ENCODE peak calls at places on chromosomes 12 and 14, in ten cellular contexts. One of them, this sample, is unnamed.

GRCh38 chr12:53478865-53479264 is 20.4 kb downstream of the MAP3K12 start:
- DNase-seq in heart left ventricle: no peak
- DNase-seq in AG10803: no peak
- DNase-seq in astrocyte of the spinal cord: no peak
- DNase-seq in OCI-LY7: no peak
- DNase-seq in DND-41: no peak
- DNase-seq in WERI-Rb-1: no peak
- DNase-seq in HFF-Myc: no peak
- DNase-seq in ascending aorta: no peak
- DNase-seq in fibroblast of villous mesenchyme: no peak
- DNase-seq in this sample: no peak

GRCh38 chr14:35341454-35342159 is 49.4 kb downstream of the PSMA6 start:
- DNase-seq in heart left ventricle: peak
- DNase-seq in AG10803: peak
- DNase-seq in astrocyte of the spinal cord: peak
- DNase-seq in OCI-LY7: no peak
- DNase-seq in DND-41: peak
- DNase-seq in WERI-Rb-1: peak
- DNase-seq in HFF-Myc: no peak
- DNase-seq in ascending aorta: peak
- DNase-seq in fibroblast of villous mesenchyme: peak
- DNase-seq in this sample: no peak

GRCh38 chr14:21990116-21990515 is 316.5 kb upstream of the OR4E1 start:
- DNase-seq in heart left ventricle: no peak
- DNase-seq in AG10803: no peak
- DNase-seq in astrocyte of the spinal cord: no peak
- DNase-seq in OCI-LY7: peak
- DNase-seq in DND-41: no peak
- DNase-seq in WERI-Rb-1: no peak
- DNase-seq in HFF-Myc: no peak
- DNase-seq in ascending aorta: no peak
- DNase-seq in fibroblast of villous mesenchyme: no peak
- DNase-seq in this sample: no peak

GRCh38 chr12:25629341-25629740 is 76.3 kb upstream of the LMNTD1 start:
- DNase-seq in heart left ventricle: no peak
- DNase-seq in AG10803: no peak
- DNase-seq in astrocyte of the spinal cord: no peak
- DNase-seq in OCI-LY7: no peak
- DNase-seq in DND-41: no peak
- DNase-seq in WERI-Rb-1: no peak
- DNase-seq in HFF-Myc: no peak
- DNase-seq in ascending aorta: no peak
- DNase-seq in fibroblast of villous mesenchyme: no peak
- DNase-seq in this sample: no peak

GRCh38 chr14:31205681-31206535 is 1.7 kb downstream of the HECTD1 start:
- DNase-seq in heart left ventricle: no peak
- DNase-seq in AG10803: peak
- DNase-seq in astrocyte of the spinal cord: peak
- DNase-seq in OCI-LY7: peak
- DNase-seq in DND-41: no peak
- DNase-seq in WERI-Rb-1: peak
- DNase-seq in HFF-Myc: no peak
- DNase-seq in ascending aorta: no peak
- DNase-seq in fibroblast of villous mesenchyme: peak
- DNase-seq in this sample: peak

GRCh38 chr12:61853945-61854344 is 406.3 kb upstream of the USP15 start:
- DNase-seq in heart left ventricle: no peak
- DNase-seq in AG10803: no peak
- DNase-seq in astrocyte of the spinal cord: no peak
- DNase-seq in OCI-LY7: no peak
- DNase-seq in DND-41: no peak
- DNase-seq in WERI-Rb-1: no peak
- DNase-seq in HFF-Myc: no peak
- DNase-seq in ascending aorta: no peak
- DNase-seq in fibroblast of villous mesenchyme: no peak
- DNase-seq in this sample: no peak

GRCh38 chr12:9372202-9372601 is 164.0 kb upstream of the PZP start:
- DNase-seq in heart left ventricle: no peak
- DNase-seq in AG10803: peak
- DNase-seq in astrocyte of the spinal cord: no peak
- DNase-seq in OCI-LY7: peak
- DNase-seq in DND-41: no peak
- DNase-seq in WERI-Rb-1: no peak
- DNase-seq in HFF-Myc: no peak
- DNase-seq in ascending aorta: no peak
- DNase-seq in fibroblast of villous mesenchyme: peak
- DNase-seq in this sample: no peak

GRCh38 chr12:121872546-121873223 is 14.0 kb upstream of the HPD start:
- DNase-seq in heart left ventricle: no peak
- DNase-seq in AG10803: peak
- DNase-seq in astrocyte of the spinal cord: peak
- DNase-seq in OCI-LY7: no peak
- DNase-seq in DND-41: no peak
- DNase-seq in WERI-Rb-1: peak
- DNase-seq in HFF-Myc: peak
- DNase-seq in ascending aorta: no peak
- DNase-seq in fibroblast of villous mesenchyme: peak
- DNase-seq in this sample: peak

DNA sequence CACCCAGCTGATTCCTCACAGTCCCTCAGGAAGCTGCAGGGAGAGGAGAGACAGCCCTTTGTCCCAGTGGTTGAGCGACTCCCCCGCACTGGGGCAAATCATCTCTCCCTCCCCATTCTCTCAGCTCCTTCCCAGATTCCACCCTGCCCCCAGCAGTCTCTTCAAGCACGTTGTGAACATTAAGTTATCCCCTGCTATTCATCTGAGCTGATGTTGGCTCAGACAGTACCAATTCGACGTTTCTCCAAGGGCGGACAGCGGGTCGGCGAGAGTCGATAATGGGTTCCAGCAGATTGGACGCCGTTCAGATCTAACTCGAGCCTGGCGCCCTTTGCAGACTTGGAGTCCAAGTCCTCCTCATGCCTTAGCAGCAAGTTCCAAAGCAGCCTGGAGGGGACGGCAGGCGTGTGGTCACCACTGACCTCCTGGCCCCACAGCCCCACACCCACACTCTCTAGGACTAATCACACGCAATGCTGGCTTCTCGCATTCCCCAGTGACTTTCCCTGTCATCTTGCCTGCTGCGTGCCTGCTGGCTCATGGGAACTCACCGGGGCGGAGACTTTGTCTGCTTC is 245.9 kb downstream of the CHST11 start:
- DNase-seq in heart left ventricle: peak
- DNase-seq in AG10803: peak
- DNase-seq in astrocyte of the spinal cord: peak
- DNase-seq in OCI-LY7: no peak
- DNase-seq in DND-41: no peak
- DNase-seq in WERI-Rb-1: no peak
- DNase-seq in HFF-Myc: no peak
- DNase-seq in ascending aorta: peak
- DNase-seq in fibroblast of villous mesenchyme: peak
- DNase-seq in this sample: no peak
- TF ChIP-seq CTCF in heart left ventricle: no peak
- TF ChIP-seq CTCF in AG10803: no peak
- TF ChIP-seq CTCF in astrocyte of the spinal cord: no peak
- TF ChIP-seq CTCF in OCI-LY7: no peak
- TF ChIP-seq CTCF in DND-41: no peak
- TF ChIP-seq CTCF in WERI-Rb-1: no peak
- TF ChIP-seq CTCF in HFF-Myc: no peak
- TF ChIP-seq CTCF in ascending aorta: no peak
- TF ChIP-seq CTCF in fibroblast of villous mesenchyme: no peak
- TF ChIP-seq CTCF in this sample: no peak

GRCh38 chr12:124039276-124039675 is 66.3 kb downstream of the ZNF664 start:
- DNase-seq in heart left ventricle: no peak
- DNase-seq in AG10803: peak
- DNase-seq in astrocyte of the spinal cord: peak
- DNase-seq in OCI-LY7: no peak
- DNase-seq in DND-41: no peak
- DNase-seq in WERI-Rb-1: no peak
- DNase-seq in HFF-Myc: no peak
- DNase-seq in ascending aorta: no peak
- DNase-seq in fibroblast of villous mesenchyme: peak
- DNase-seq in this sample: no peak

GRCh38 chr12:124040737-124041136 is 67.7 kb downstream of the ZNF664 start:
- DNase-seq in heart left ventricle: no peak
- DNase-seq in AG10803: no peak
- DNase-seq in astrocyte of the spinal cord: no peak
- DNase-seq in OCI-LY7: no peak
- DNase-seq in DND-41: no peak
- DNase-seq in WERI-Rb-1: no peak
- DNase-seq in HFF-Myc: no peak
- DNase-seq in ascending aorta: no peak
- DNase-seq in fibroblast of villous mesenchyme: no peak
- DNase-seq in this sample: no peak

GRCh38 chr12:124041907-124042306 is 68.9 kb downstream of the ZNF664 start:
- DNase-seq in heart left ventricle: no peak
- DNase-seq in AG10803: no peak
- DNase-seq in astrocyte of the spinal cord: no peak
- DNase-seq in OCI-LY7: no peak
- DNase-seq in DND-41: no peak
- DNase-seq in WERI-Rb-1: no peak
- DNase-seq in HFF-Myc: no peak
- DNase-seq in ascending aorta: no peak
- DNase-seq in fibroblast of villous mesenchyme: no peak
- DNase-seq in this sample: no peak

GRCh38 chr12:124037341-124037740 is 64.3 kb downstream of the ZNF664 start:
- DNase-seq in heart left ventricle: no peak
- DNase-seq in AG10803: no peak
- DNase-seq in astrocyte of the spinal cord: no peak
- DNase-seq in OCI-LY7: no peak
- DNase-seq in DND-41: no peak
- DNase-seq in WERI-Rb-1: no peak
- DNase-seq in HFF-Myc: no peak
- DNase-seq in ascending aorta: no peak
- DNase-seq in fibroblast of villous mesenchyme: no peak
- DNase-seq in this sample: no peak

GRCh38 chr12:124040286-124040685 is 67.3 kb downstream of the ZNF664 start:
- DNase-seq in heart left ventricle: no peak
- DNase-seq in AG10803: no peak
- DNase-seq in astrocyte of the spinal cord: no peak
- DNase-seq in OCI-LY7: no peak
- DNase-seq in DND-41: no peak
- DNase-seq in WERI-Rb-1: no peak
- DNase-seq in HFF-Myc: no peak
- DNase-seq in ascending aorta: no peak
- DNase-seq in fibroblast of villous mesenchyme: no peak
- DNase-seq in this sample: no peak
- H3K4me3 ChIP-seq in heart left ventricle: no peak
- H3K4me3 ChIP-seq in AG10803: no peak
- H3K4me3 ChIP-seq in astrocyte of the spinal cord: no peak
- H3K4me3 ChIP-seq in OCI-LY7: no peak
- H3K4me3 ChIP-seq in DND-41: no peak
- H3K4me3 ChIP-seq in WERI-Rb-1: no peak
- H3K4me3 ChIP-seq in HFF-Myc: no peak
- H3K4me3 ChIP-seq in ascending aorta: no peak
- H3K4me3 ChIP-seq in fibroblast of villous mesenchyme: no peak
- H3K4me3 ChIP-seq in this sample: no peak

GRCh38 chr12:92529944-92530343 is 172.8 kb upstream of the PLEKHG7 start:
- DNase-seq in heart left ventricle: no peak
- DNase-seq in AG10803: no peak
- DNase-seq in astrocyte of the spinal cord: no peak
- DNase-seq in OCI-LY7: no peak
- DNase-seq in DND-41: no peak
- DNase-seq in WERI-Rb-1: no peak
- DNase-seq in HFF-Myc: no peak
- DNase-seq in ascending aorta: no peak
- DNase-seq in fibroblast of villous mesenchyme: no peak
- DNase-seq in this sample: no peak

GRCh38 chr12:92528586-92528985 is 174.2 kb upstream of the PLEKHG7 start:
- DNase-seq in heart left ventricle: no peak
- DNase-seq in AG10803: no peak
- DNase-seq in astrocyte of the spinal cord: no peak
- DNase-seq in OCI-LY7: no peak
- DNase-seq in DND-41: no peak
- DNase-seq in WERI-Rb-1: no peak
- DNase-seq in HFF-Myc: no peak
- DNase-seq in ascending aorta: no peak
- DNase-seq in fibroblast of villous mesenchyme: no peak
- DNase-seq in this sample: no peak

GRCh38 chr12:92524489-92524888 is 178.3 kb upstream of the PLEKHG7 start:
- DNase-seq in heart left ventricle: no peak
- DNase-seq in AG10803: no peak
- DNase-seq in astrocyte of the spinal cord: no peak
- DNase-seq in OCI-LY7: no peak
- DNase-seq in DND-41: no peak
- DNase-seq in WERI-Rb-1: no peak
- DNase-seq in HFF-Myc: no peak
- DNase-seq in ascending aorta: no peak
- DNase-seq in fibroblast of villous mesenchyme: no peak
- DNase-seq in this sample: no peak

GRCh38 chr12:92530706-92531105 is 172.1 kb upstream of the PLEKHG7 start:
- DNase-seq in heart left ventricle: no peak
- DNase-seq in AG10803: no peak
- DNase-seq in astrocyte of the spinal cord: no peak
- DNase-seq in OCI-LY7: no peak
- DNase-seq in DND-41: no peak
- DNase-seq in WERI-Rb-1: no peak
- DNase-seq in HFF-Myc: no peak
- DNase-seq in ascending aorta: no peak
- DNase-seq in fibroblast of villous mesenchyme: no peak
- DNase-seq in this sample: no peak

GRCh38 chr12:92528097-92528496 is 174.7 kb upstream of the PLEKHG7 start:
- DNase-seq in heart left ventricle: no peak
- DNase-seq in AG10803: no peak
- DNase-seq in astrocyte of the spinal cord: no peak
- DNase-seq in OCI-LY7: no peak
- DNase-seq in DND-41: no peak
- DNase-seq in WERI-Rb-1: no peak
- DNase-seq in HFF-Myc: no peak
- DNase-seq in ascending aorta: no peak
- DNase-seq in fibroblast of villous mesenchyme: no peak
- DNase-seq in this sample: no peak
- TF ChIP-seq CTCF in heart left ventricle: no peak
- TF ChIP-seq CTCF in AG10803: no peak
- TF ChIP-seq CTCF in astrocyte of the spinal cord: no peak
- TF ChIP-seq CTCF in OCI-LY7: no peak
- TF ChIP-seq CTCF in DND-41: no peak
- TF ChIP-seq CTCF in WERI-Rb-1: no peak
- TF ChIP-seq CTCF in HFF-Myc: no peak
- TF ChIP-seq CTCF in ascending aorta: no peak
- TF ChIP-seq CTCF in fibroblast of villous mesenchyme: peak
- TF ChIP-seq CTCF in this sample: no peak

GRCh38 chr12:49843871-49844437 is 1.0 kb upstream of the BCDIN3D start:
- DNase-seq in heart left ventricle: no peak
- DNase-seq in AG10803: no peak
- DNase-seq in astrocyte of the spinal cord: no peak
- DNase-seq in OCI-LY7: no peak
- DNase-seq in DND-41: no peak
- DNase-seq in WERI-Rb-1: no peak
- DNase-seq in HFF-Myc: no peak
- DNase-seq in ascending aorta: no peak
- DNase-seq in fibroblast of villous mesenchyme: no peak
- DNase-seq in this sample: no peak

GRCh38 chr12:49842519-49843352 is at the start of gene BCDIN3D:
- DNase-seq in heart left ventricle: peak
- DNase-seq in AG10803: peak
- DNase-seq in astrocyte of the spinal cord: peak
- DNase-seq in OCI-LY7: peak
- DNase-seq in DND-41: peak
- DNase-seq in WERI-Rb-1: peak
- DNase-seq in HFF-Myc: peak
- DNase-seq in ascending aorta: peak
- DNase-seq in fibroblast of villous mesenchyme: peak
- DNase-seq in this sample: peak

GRCh38 chr12:49843411-49843810 is 505 bp upstream of the BCDIN3D start:
- DNase-seq in heart left ventricle: no peak
- DNase-seq in AG10803: no peak
- DNase-seq in astrocyte of the spinal cord: no peak
- DNase-seq in OCI-LY7: no peak
- DNase-seq in DND-41: no peak
- DNase-seq in WERI-Rb-1: no peak
- DNase-seq in HFF-Myc: no peak
- DNase-seq in ascending aorta: no peak
- DNase-seq in fibroblast of villous mesenchyme: no peak
- DNase-seq in this sample: no peak

DNA sequence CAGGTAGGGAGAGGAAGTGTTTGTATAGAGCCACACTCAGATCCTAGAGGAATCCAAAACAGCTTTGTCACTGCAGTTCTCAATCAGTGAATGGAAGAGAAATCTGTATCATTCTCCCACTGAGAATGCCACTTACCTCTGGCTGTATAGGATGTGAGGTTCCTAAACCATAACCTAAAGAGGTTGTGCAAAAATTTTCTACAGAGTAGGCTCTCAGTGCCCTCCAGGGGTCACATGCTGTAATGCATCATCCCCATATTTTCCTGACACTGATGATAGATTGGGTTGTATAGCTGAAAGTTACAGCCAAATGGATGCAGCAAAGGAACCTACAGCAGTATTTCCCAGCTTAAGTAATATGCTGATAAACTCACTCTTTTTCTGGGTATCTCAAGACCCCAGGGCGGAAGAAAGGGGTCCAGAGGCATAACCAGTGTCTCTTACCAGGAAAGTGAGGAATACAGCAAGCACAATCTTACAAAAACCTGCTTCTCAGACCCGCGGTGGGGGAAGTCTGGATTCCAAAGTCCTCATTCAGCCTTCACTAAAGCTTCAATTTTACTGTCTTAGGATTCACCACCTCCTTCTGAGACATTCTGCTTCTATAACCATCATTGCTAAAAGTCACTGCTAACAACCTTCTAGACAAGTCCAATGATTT is 3.8 kb downstream of the BCDIN3D start:
- DNase-seq in heart left ventricle: no peak
- DNase-seq in AG10803: peak
- DNase-seq in astrocyte of the spinal cord: peak
- DNase-seq in OCI-LY7: peak
- DNase-seq in DND-41: peak
- DNase-seq in WERI-Rb-1: peak
- DNase-seq in HFF-Myc: no peak
- DNase-seq in ascending aorta: no peak
- DNase-seq in fibroblast of villous mesenchyme: peak
- DNase-seq in this sample: no peak
- H3K4me3 ChIP-seq in heart left ventricle: no peak
- H3K4me3 ChIP-seq in AG10803: no peak
- H3K4me3 ChIP-seq in astrocyte of the spinal cord: no peak
- H3K4me3 ChIP-seq in OCI-LY7: no peak
- H3K4me3 ChIP-seq in DND-41: no peak
- H3K4me3 ChIP-seq in WERI-Rb-1: no peak
- H3K4me3 ChIP-seq in HFF-Myc: no peak
- H3K4me3 ChIP-seq in ascending aorta: no peak
- H3K4me3 ChIP-seq in fibroblast of villous mesenchyme: no peak
- H3K4me3 ChIP-seq in this sample: no peak

This sample was measured in AG04449.